ENCODE peak calls at places on chromosomes 11 and 22, in five cellular contexts. One of them, this sample, is unnamed.

GRCh38 chr22:19875061-19875530 is 20.4 kb upstream of the GNB1L start:
- DNase-seq in H1: no peak
- DNase-seq in mesenchymal stem cell: no peak
- DNase-seq in trophoblast cell: no peak
- DNase-seq in H9: peak
- DNase-seq in this sample: no peak

GRCh38 chr11:111308140-111308539 is 9.8 kb downstream of the POU2AF3 start:
- DNase-seq in trophoblast cell: no peak
- DNase-seq in mesenchymal stem cell: no peak
- DNase-seq in H9: no peak
- DNase-seq in H1: no peak
- DNase-seq in this sample: no peak

GRCh38 chr11:18727499-18728236 is 1.7 kb upstream of the IGSF22 start:
- DNase-seq in trophoblast cell: peak
- DNase-seq in mesenchymal stem cell: peak
- DNase-seq in H9: peak
- DNase-seq in H1: no peak
- DNase-seq in this sample: peak

GRCh38 chr11:15641191-15641810 is 526.6 kb downstream of the INSC start:
- DNase-seq in mesenchymal stem cell: no peak
- DNase-seq in H9: no peak
- DNase-seq in H1: no peak
- DNase-seq in trophoblast cell: no peak
- DNase-seq in this sample: no peak

GRCh38 chr11:125215205-125215565 is 50.6 kb downstream of the PKNOX2 start:
- DNase-seq in H9: no peak
- DNase-seq in mesenchymal stem cell: no peak
- DNase-seq in H1: no peak
- DNase-seq in trophoblast cell: peak
- DNase-seq in this sample: no peak

GRCh38 chr11:78168539-78169477 is 19.6 kb downstream of the KCTD21 start:
- DNase-seq in H9: no peak
- DNase-seq in mesenchymal stem cell: peak
- DNase-seq in H1: no peak
- DNase-seq in trophoblast cell: no peak
- DNase-seq in this sample: no peak

GRCh38 chr11:842370-843002 is at the start of the genes POLR2L and TSPAN4:
- DNase-seq in mesenchymal stem cell: peak
- DNase-seq in trophoblast cell: peak
- DNase-seq in H1: no peak
- DNase-seq in H9: peak
- DNase-seq in this sample: peak

GRCh38 chr11:126282742-126283591 is at the start of gene TIRAP:
- DNase-seq in H9: peak
- DNase-seq in H1: no peak
- DNase-seq in trophoblast cell: peak
- DNase-seq in mesenchymal stem cell: peak
- DNase-seq in this sample: no peak

GRCh38 chr11:95711162-95711944 is 78.2 kb downstream of the FAM76B start:
- DNase-seq in mesenchymal stem cell: no peak
- DNase-seq in trophoblast cell: no peak
- DNase-seq in H9: no peak
- DNase-seq in H1: no peak
- DNase-seq in this sample: no peak

GRCh38 chr11:110311783-110312578 is 15.6 kb upstream of the RDX start:
- DNase-seq in H1: no peak
- DNase-seq in H9: no peak
- DNase-seq in trophoblast cell: no peak
- DNase-seq in mesenchymal stem cell: peak
- DNase-seq in this sample: no peak

GRCh38 chr11:47889714-47890441 is 41.7 kb upstream of the NUP160 start:
- DNase-seq in trophoblast cell: no peak
- DNase-seq in mesenchymal stem cell: no peak
- DNase-seq in H9: no peak
- DNase-seq in H1: no peak
- DNase-seq in this sample: no peak

GRCh38 chr22:19289475-19290161 is 1.9 kb downstream of the CLTCL1 start:
- DNase-seq in trophoblast cell: no peak
- DNase-seq in H9: no peak
- DNase-seq in H1: no peak
- DNase-seq in mesenchymal stem cell: peak
- DNase-seq in this sample: no peak

GRCh38 chr11:33043221-33043833 is 4.0 kb downstream of the TCP11L1 start:
- DNase-seq in trophoblast cell: peak
- DNase-seq in H1: no peak
- DNase-seq in mesenchymal stem cell: no peak
- DNase-seq in H9: no peak
- DNase-seq in this sample: no peak

GRCh38 chr11:68569357-68569756 is 108.8 kb downstream of the PPP6R3 start:
- DNase-seq in trophoblast cell: no peak
- DNase-seq in H9: no peak
- DNase-seq in H1: no peak
- DNase-seq in mesenchymal stem cell: no peak
- DNase-seq in this sample: no peak

GRCh38 chr11:60164550-60165075 is 18.3 kb downstream of the MS4A6A start:
- DNase-seq in H9: no peak
- DNase-seq in H1: no peak
- DNase-seq in trophoblast cell: no peak
- DNase-seq in mesenchymal stem cell: no peak
- DNase-seq in this sample: no peak

GRCh38 chr22:19122752-19123492 is 710 bp upstream of the DGCR2 start:
- DNase-seq in H9: no peak
- DNase-seq in H1: no peak
- DNase-seq in mesenchymal stem cell: no peak
- DNase-seq in trophoblast cell: peak
- DNase-seq in this sample: no peak

GRCh38 chr11:12272821-12273617 is 104.4 kb upstream of the PARVA start:
- DNase-seq in mesenchymal stem cell: peak
- DNase-seq in trophoblast cell: peak
- DNase-seq in H1: no peak
- DNase-seq in H9: no peak
- DNase-seq in this sample: no peak

GRCh38 chr22:43000441-43001175 is 14.3 kb downstream of the PACSIN2 start:
- DNase-seq in H1: no peak
- DNase-seq in trophoblast cell: no peak
- DNase-seq in mesenchymal stem cell: peak
- DNase-seq in H9: no peak
- DNase-seq in this sample: no peak

GRCh38 chr11:14742849-14743248 is 99.2 kb downstream of the PDE3B start:
- DNase-seq in trophoblast cell: no peak
- DNase-seq in H9: no peak
- DNase-seq in H1: no peak
- DNase-seq in mesenchymal stem cell: no peak
- DNase-seq in this sample: no peak

GRCh38 chr22:31177420-31178162 is 17.6 kb downstream of the RNF185 start:
- DNase-seq in H9: no peak
- DNase-seq in mesenchymal stem cell: peak
- DNase-seq in H1: no peak
- DNase-seq in trophoblast cell: peak
- DNase-seq in this sample: no peak

GRCh38 chr11:115117931-115118479 is 386.2 kb downstream of the CADM1 start:
- DNase-seq in H9: no peak
- DNase-seq in trophoblast cell: no peak
- DNase-seq in mesenchymal stem cell: no peak
- DNase-seq in H1: peak
- DNase-seq in this sample: peak

GRCh38 chr22:45226681-45227186 is 14.0 kb downstream of the KIAA0930 start:
- DNase-seq in H1: no peak
- DNase-seq in mesenchymal stem cell: no peak
- DNase-seq in trophoblast cell: peak
- DNase-seq in H9: peak
- DNase-seq in this sample: no peak

GRCh38 chr11:134273317-134273712 is 2.9 kb upstream of the GLB1L3 start:
- DNase-seq in trophoblast cell: no peak
- DNase-seq in H9: no peak
- DNase-seq in mesenchymal stem cell: no peak
- DNase-seq in H1: no peak
- DNase-seq in this sample: no peak

GRCh38 chr11:45102361-45102809 is 44.1 kb upstream of the PRDM11 start:
- DNase-seq in trophoblast cell: no peak
- DNase-seq in H9: no peak
- DNase-seq in H1: no peak
- DNase-seq in mesenchymal stem cell: peak
- DNase-seq in this sample: no peak

GRCh38 chr22:31950226-31950625 is 5.9 kb downstream of the YWHAH start:
- DNase-seq in H9: no peak
- DNase-seq in mesenchymal stem cell: no peak
- DNase-seq in trophoblast cell: no peak
- DNase-seq in H1: no peak
- DNase-seq in this sample: no peak

GRCh38 chr22:31160328-31160978 is 471 bp downstream of the RNF185 start:
- DNase-seq in H1: no peak
- DNase-seq in trophoblast cell: peak
- DNase-seq in H9: no peak
- DNase-seq in mesenchymal stem cell: peak
- DNase-seq in this sample: no peak

GRCh38 chr11:9037963-9038362 is 34.2 kb upstream of the NRIP3 start:
- DNase-seq in H9: no peak
- DNase-seq in trophoblast cell: no peak
- DNase-seq in H1: no peak
- DNase-seq in mesenchymal stem cell: peak
- DNase-seq in this sample: no peak

GRCh38 chr11:9039194-9039593 is 35.4 kb upstream of the NRIP3 start:
- DNase-seq in mesenchymal stem cell: peak
- DNase-seq in H9: no peak
- DNase-seq in trophoblast cell: peak
- DNase-seq in H1: no peak
- DNase-seq in this sample: no peak

GRCh38 chr11:9038537-9038936 is 34.7 kb upstream of the NRIP3 start:
- DNase-seq in H9: no peak
- DNase-seq in trophoblast cell: no peak
- DNase-seq in mesenchymal stem cell: no peak
- DNase-seq in H1: no peak
- DNase-seq in this sample: no peak

GRCh38 chr11:9039863-9040262 is 36.1 kb upstream of the NRIP3 start:
- DNase-seq in H9: no peak
- DNase-seq in trophoblast cell: no peak
- DNase-seq in mesenchymal stem cell: no peak
- DNase-seq in H1: no peak
- DNase-seq in this sample: no peak

GRCh38 chr11:9040410-9040809 is 36.6 kb upstream of the NRIP3 start:
- DNase-seq in trophoblast cell: no peak
- DNase-seq in mesenchymal stem cell: no peak
- DNase-seq in H1: no peak
- DNase-seq in H9: no peak
- DNase-seq in this sample: no peak
- H2BK12ac ChIP-seq in trophoblast cell: no peak
- H2BK12ac ChIP-seq in mesenchymal stem cell: no peak
- H2BK12ac ChIP-seq in H1: no peak
- H2BK12ac ChIP-seq in H9: no peak
- H2BK12ac ChIP-seq in this sample: no peak

DNA sequence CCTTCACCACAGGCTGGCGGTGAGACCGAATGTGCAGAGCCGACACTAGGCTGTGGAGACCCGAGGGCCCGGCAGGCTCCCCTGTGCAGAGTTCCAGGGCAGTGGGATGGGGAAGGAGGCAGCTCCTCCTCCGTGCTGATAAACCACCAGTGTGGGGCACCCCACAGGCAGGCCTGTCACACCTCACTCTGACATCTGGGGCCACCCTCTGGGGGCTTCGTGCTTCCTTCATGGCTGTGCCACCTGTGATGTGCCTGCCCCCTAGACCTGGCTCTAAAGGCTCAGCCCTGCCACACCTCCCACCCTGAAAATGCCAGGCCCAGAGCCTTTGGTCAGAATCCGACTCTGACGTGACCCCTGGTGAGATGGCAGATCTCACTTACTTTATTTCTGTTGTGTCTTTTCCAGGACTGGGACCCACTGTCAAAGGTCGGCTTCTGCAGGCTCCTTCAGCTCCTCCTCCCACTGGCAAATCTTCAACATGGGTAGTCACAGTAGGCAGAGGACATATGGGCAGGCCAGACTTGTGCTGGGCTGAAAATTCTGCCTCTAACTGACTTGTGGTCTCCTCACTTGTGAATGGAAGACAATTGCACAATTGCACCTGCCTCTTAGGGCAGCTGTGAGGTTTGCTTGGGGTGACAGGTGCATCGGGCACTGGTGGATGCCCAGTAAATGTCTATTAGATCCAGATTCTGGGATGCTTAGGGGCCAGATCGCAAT is 46.2 kb upstream of the TSKU start:
- DNase-seq in mesenchymal stem cell: no peak
- DNase-seq in H1: no peak
- DNase-seq in H9: no peak
- DNase-seq in trophoblast cell: no peak
- DNase-seq in this sample: no peak
- H2AK5ac ChIP-seq in mesenchymal stem cell: no peak
- H2AK5ac ChIP-seq in H1: no peak
- H2AK5ac ChIP-seq in H9: no peak
- H2AK5ac ChIP-seq in trophoblast cell: no peak
- H2AK5ac ChIP-seq in this sample: no peak

DNA sequence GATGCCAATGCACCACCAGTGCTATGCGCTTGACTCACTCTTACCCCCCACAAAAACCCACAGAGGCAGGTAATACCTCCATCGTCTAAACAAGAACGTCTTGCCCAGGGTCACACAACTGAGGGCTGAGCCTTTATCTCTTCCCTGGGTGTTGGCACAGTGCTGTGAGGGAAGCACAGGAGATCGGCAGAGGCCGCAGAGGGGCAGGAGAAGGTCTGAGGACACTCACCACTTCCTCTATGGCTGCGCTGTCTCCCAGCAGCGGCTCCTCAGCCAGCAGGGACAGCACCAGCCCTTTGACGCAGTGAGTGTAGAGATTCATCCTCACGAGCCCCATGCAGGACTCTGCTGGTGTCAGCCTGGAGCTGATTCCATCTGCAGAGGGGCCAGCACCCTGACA is 19.9 kb downstream of the HPS4 start:
- DNase-seq in H1: no peak
- DNase-seq in mesenchymal stem cell: no peak
- DNase-seq in trophoblast cell: peak
- DNase-seq in H9: no peak
- DNase-seq in this sample: no peak
- H2BK12ac ChIP-seq in H1: no peak
- H2BK12ac ChIP-seq in mesenchymal stem cell: no peak
- H2BK12ac ChIP-seq in trophoblast cell: peak
- H2BK12ac ChIP-seq in H9: no peak
- H2BK12ac ChIP-seq in this sample: no peak

GRCh38 chr11:36051235-36052072 is 107.6 kb downstream of the LDLRAD3 start:
- DNase-seq in trophoblast cell: peak
- DNase-seq in H1: no peak
- DNase-seq in mesenchymal stem cell: no peak
- DNase-seq in H9: no peak
- DNase-seq in this sample: no peak

GRCh38 chr11:36053901-36054300 is 110.0 kb downstream of the LDLRAD3 start:
- DNase-seq in trophoblast cell: no peak
- DNase-seq in H1: no peak
- DNase-seq in H9: no peak
- DNase-seq in mesenchymal stem cell: no peak
- DNase-seq in this sample: no peak

GRCh38 chr11:36054628-36055027 is 110.8 kb downstream of the LDLRAD3 start:
- DNase-seq in H1: no peak
- DNase-seq in trophoblast cell: no peak
- DNase-seq in H9: no peak
- DNase-seq in mesenchymal stem cell: no peak
- DNase-seq in this sample: no peak

GRCh38 chr11:36055356-36055755 is 111.5 kb downstream of the LDLRAD3 start:
- DNase-seq in H1: no peak
- DNase-seq in trophoblast cell: no peak
- DNase-seq in H9: no peak
- DNase-seq in mesenchymal stem cell: no peak
- DNase-seq in this sample: no peak

GRCh38 chr11:36053314-36053713 is 109.5 kb downstream of the LDLRAD3 start:
- DNase-seq in trophoblast cell: no peak
- DNase-seq in H9: no peak
- DNase-seq in mesenchymal stem cell: no peak
- DNase-seq in H1: no peak
- DNase-seq in this sample: no peak
- H2AK5ac ChIP-seq in trophoblast cell: no peak
- H2AK5ac ChIP-seq in H9: no peak
- H2AK5ac ChIP-seq in mesenchymal stem cell: no peak
- H2AK5ac ChIP-seq in H1: no peak
- H2AK5ac ChIP-seq in this sample: no peak

This sample was measured in neuronal stem cell.